ENCODE peak calls at places on chromosomes 11 and 22, in seven cellular contexts. One of them, this sample, is unnamed.

GRCh38 chr11:82864268-82864667 is 36.0 kb downstream of the PRCP start:
- DNase-seq in prostate gland: peak; percentile 7
- DNase-seq in esophagus squamous epithelium: no peak
- DNase-seq in uterus: peak; percentile 44
- DNase-seq in GM12891: no peak
- DNase-seq in spleen: peak; percentile 74
- DNase-seq in GM12892: no peak
- DNase-seq in this sample: peak; percentile 62

GRCh38 chr22:33743756-33744155 is 176.5 kb downstream of the LARGE1 start:
- DNase-seq in spleen: no peak
- DNase-seq in uterus: no peak
- DNase-seq in GM12891: peak; percentile 35
- DNase-seq in prostate gland: no peak
- DNase-seq in esophagus squamous epithelium: no peak
- DNase-seq in GM12892: no peak
- DNase-seq in this sample: no peak

GRCh38 chr11:12177739-12178338 is 67.4 kb downstream of the MICAL2 start:
- DNase-seq in GM12892: no peak
- DNase-seq in esophagus squamous epithelium: no peak
- DNase-seq in spleen: no peak
- DNase-seq in GM12891: no peak
- DNase-seq in uterus: no peak
- DNase-seq in prostate gland: no peak
- DNase-seq in this sample: no peak

GRCh38 chr22:24576793-24577192 is 16.1 kb downstream of the LRRC75B start:
- DNase-seq in uterus: no peak
- DNase-seq in GM12891: no peak
- DNase-seq in GM12892: no peak
- DNase-seq in esophagus squamous epithelium: no peak
- DNase-seq in spleen: no peak
- DNase-seq in prostate gland: no peak
- DNase-seq in this sample: no peak

GRCh38 chr11:9574556-9574805 is 1.0 kb downstream of the WEE1 start:
- DNase-seq in GM12891: no peak
- DNase-seq in GM12892: no peak
- DNase-seq in uterus: peak; percentile 57
- DNase-seq in spleen: peak; percentile 88
- DNase-seq in esophagus squamous epithelium: no peak
- DNase-seq in prostate gland: peak; percentile 13
- DNase-seq in this sample: peak; percentile 33

GRCh38 chr11:110989734-110990133 is 255.8 kb upstream of the POU2AF2 start:
- DNase-seq in GM12891: no peak
- DNase-seq in esophagus squamous epithelium: no peak
- DNase-seq in prostate gland: no peak
- DNase-seq in spleen: no peak
- DNase-seq in GM12892: no peak
- DNase-seq in uterus: peak; percentile 31
- DNase-seq in this sample: no peak

GRCh38 chr11:104061851-104062521 is 25.5 kb downstream of the DDI1 start:
- DNase-seq in prostate gland: no peak
- DNase-seq in GM12891: no peak
- DNase-seq in spleen: no peak
- DNase-seq in uterus: no peak
- DNase-seq in esophagus squamous epithelium: no peak
- DNase-seq in GM12892: no peak
- DNase-seq in this sample: no peak

GRCh38 chr11:62805991-62806441 is 776 bp upstream of the NXF1 start:
- DNase-seq in spleen: no peak
- DNase-seq in GM12891: no peak
- DNase-seq in uterus: no peak
- DNase-seq in esophagus squamous epithelium: no peak
- DNase-seq in prostate gland: no peak
- DNase-seq in GM12892: no peak
- DNase-seq in this sample: no peak

GRCh38 chr22:44369916-44370804 is 57.4 kb upstream of the SHISAL1 start:
- DNase-seq in GM12892: no peak
- DNase-seq in spleen: peak; percentile 57
- DNase-seq in GM12891: no peak
- DNase-seq in prostate gland: no peak
- DNase-seq in esophagus squamous epithelium: no peak
- DNase-seq in uterus: no peak
- DNase-seq in this sample: no peak

GRCh38 chr11:2573240-2574042 is 126.4 kb downstream of the KCNQ1OT1 start:
- DNase-seq in GM12891: no peak
- DNase-seq in spleen: peak; percentile 56
- DNase-seq in uterus: no peak
- DNase-seq in prostate gland: no peak
- DNase-seq in esophagus squamous epithelium: no peak
- DNase-seq in GM12892: no peak
- DNase-seq in this sample: no peak

GRCh38 chr22:43331698-43332097 is 11.5 kb downstream of the SCUBE1 start:
- DNase-seq in uterus: no peak
- DNase-seq in GM12892: no peak
- DNase-seq in esophagus squamous epithelium: no peak
- DNase-seq in GM12891: no peak
- DNase-seq in prostate gland: no peak
- DNase-seq in spleen: no peak
- DNase-seq in this sample: no peak

GRCh38 chr11:68335693-68336092 is 23.3 kb downstream of the LRP5 start:
- DNase-seq in GM12892: no peak
- DNase-seq in GM12891: no peak
- DNase-seq in esophagus squamous epithelium: no peak
- DNase-seq in prostate gland: no peak
- DNase-seq in spleen: no peak
- DNase-seq in uterus: no peak
- DNase-seq in this sample: no peak

GRCh38 chr11:80855975-80856524 is 1415.2 kb upstream of the TENM4 start:
- DNase-seq in GM12892: no peak
- DNase-seq in uterus: no peak
- DNase-seq in GM12891: no peak
- DNase-seq in spleen: no peak
- DNase-seq in esophagus squamous epithelium: no peak
- DNase-seq in prostate gland: no peak
- DNase-seq in this sample: no peak

GRCh38 chr11:88384678-88385015 is 47.1 kb upstream of the CTSC start:
- DNase-seq in prostate gland: no peak
- DNase-seq in GM12892: no peak
- DNase-seq in spleen: no peak
- DNase-seq in esophagus squamous epithelium: no peak
- DNase-seq in uterus: no peak
- DNase-seq in GM12891: no peak
- DNase-seq in this sample: no peak

GRCh38 chr11:117600976-117601708 is 195.9 kb downstream of the DSCAML1 start:
- DNase-seq in spleen: no peak
- DNase-seq in prostate gland: no peak
- DNase-seq in esophagus squamous epithelium: no peak
- DNase-seq in GM12891: no peak
- DNase-seq in GM12892: no peak
- DNase-seq in uterus: no peak
- DNase-seq in this sample: no peak

GRCh38 chr11:118437736-118438125 is 1.4 kb downstream of the KMT2A start:
- DNase-seq in esophagus squamous epithelium: no peak
- DNase-seq in GM12891: no peak
- DNase-seq in prostate gland: peak; percentile 15
- DNase-seq in spleen: peak; percentile 83
- DNase-seq in GM12892: no peak
- DNase-seq in uterus: peak; percentile 22
- DNase-seq in this sample: peak; percentile 50

GRCh38 chr11:30960387-30960992 is 374.3 kb upstream of the MPPED2 start:
- DNase-seq in uterus: no peak
- DNase-seq in GM12892: no peak
- DNase-seq in prostate gland: no peak
- DNase-seq in esophagus squamous epithelium: no peak
- DNase-seq in GM12891: no peak
- DNase-seq in spleen: no peak
- DNase-seq in this sample: no peak

GRCh38 chr22:20171288-20172037 is 20.6 kb upstream of the CCDC188 start:
- DNase-seq in esophagus squamous epithelium: no peak
- DNase-seq in GM12892: no peak
- DNase-seq in GM12891: no peak
- DNase-seq in uterus: no peak
- DNase-seq in spleen: no peak
- DNase-seq in prostate gland: no peak
- DNase-seq in this sample: no peak

GRCh38 chr22:23268139-23268712 is 87.9 kb downstream of the BCR start:
- DNase-seq in uterus: no peak
- DNase-seq in prostate gland: no peak
- DNase-seq in GM12891: no peak
- DNase-seq in spleen: no peak
- DNase-seq in esophagus squamous epithelium: no peak
- DNase-seq in GM12892: no peak
- DNase-seq in this sample: no peak
- TF ChIP-seq POLR2A in uterus: no peak
- TF ChIP-seq POLR2A in prostate gland: no peak
- TF ChIP-seq POLR2A in GM12891: no peak
- TF ChIP-seq POLR2A in spleen: no peak
- TF ChIP-seq POLR2A in esophagus squamous epithelium: no peak
- TF ChIP-seq POLR2A in GM12892: no peak
- TF ChIP-seq POLR2A in this sample: no peak

DNA sequence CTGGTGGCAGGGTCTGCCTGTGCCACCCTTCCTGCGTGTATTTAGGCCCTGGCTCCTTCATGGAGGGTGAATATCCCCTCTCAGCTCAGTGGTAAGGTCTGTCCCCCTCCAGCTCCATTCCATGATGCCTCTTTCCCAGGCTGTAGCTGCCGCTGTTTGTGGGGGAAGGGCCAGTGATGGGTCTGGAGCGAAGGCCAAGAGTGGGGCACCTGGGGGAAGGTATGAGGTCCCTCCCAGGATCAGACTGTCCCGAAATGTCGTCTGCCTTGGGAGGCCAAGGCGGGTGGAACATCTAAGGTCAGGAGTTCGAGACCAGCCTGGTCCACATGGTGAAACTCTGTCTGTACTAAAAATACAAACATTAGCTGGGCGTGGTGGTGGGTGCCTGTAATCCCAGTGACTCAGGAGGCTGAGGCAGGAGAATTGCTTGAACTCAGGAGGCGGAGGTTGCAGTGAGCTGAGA is 1.1 kb downstream of the CD151 start:
- DNase-seq in uterus: no peak
- DNase-seq in GM12891: no peak
- DNase-seq in spleen: no peak
- DNase-seq in esophagus squamous epithelium: no peak
- DNase-seq in GM12892: no peak
- DNase-seq in prostate gland: no peak
- DNase-seq in this sample: no peak
- TF ChIP-seq POLR2A in uterus: no peak
- TF ChIP-seq POLR2A in GM12891: no peak
- TF ChIP-seq POLR2A in spleen: no peak
- TF ChIP-seq POLR2A in esophagus squamous epithelium: no peak
- TF ChIP-seq POLR2A in GM12892: no peak
- TF ChIP-seq POLR2A in prostate gland: no peak
- TF ChIP-seq POLR2A in this sample: no peak

DNA sequence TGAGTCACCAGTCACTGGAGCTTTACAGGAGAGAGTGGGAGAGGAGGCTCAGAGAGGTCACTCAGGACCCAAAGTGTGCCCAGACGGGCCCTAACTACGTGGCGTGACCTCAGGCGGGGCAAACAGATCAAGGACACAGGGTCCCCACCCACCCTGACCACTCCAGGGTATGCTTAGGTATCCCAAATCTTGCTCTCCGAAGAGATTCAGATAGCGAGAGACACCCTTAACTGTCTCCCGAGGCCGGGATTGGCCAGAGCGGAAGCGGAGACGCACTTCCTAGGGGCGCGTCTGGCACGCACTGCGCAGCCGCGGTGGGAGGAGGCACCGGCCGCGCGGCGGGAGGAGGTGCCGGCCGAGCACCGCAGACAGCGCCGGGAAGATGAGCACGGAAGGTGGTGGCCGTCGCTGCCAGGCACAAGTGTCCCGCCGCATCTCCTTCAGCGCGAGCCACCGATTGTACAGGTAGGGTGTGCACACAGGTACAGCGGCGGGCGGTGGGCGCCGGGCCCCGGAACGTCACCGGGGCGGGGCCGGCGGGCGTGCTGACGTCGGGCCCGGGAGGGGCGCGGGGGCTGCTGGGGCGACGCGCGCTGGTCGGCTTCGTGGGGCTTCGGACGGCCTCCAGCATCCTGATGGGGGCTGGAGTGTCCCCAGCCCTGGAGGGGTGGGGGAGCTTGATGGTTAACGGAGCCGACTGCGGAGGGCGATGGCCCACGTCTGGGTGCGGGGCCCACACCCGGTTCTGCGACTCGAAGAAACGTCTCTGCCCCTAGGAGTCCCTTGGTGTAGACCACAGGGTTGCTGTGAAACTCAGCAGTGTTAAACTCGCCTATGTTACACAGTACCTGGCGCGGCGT is at the start of gene PTS:
- DNase-seq in esophagus squamous epithelium: peak; percentile 28
- DNase-seq in spleen: peak; percentile 97
- DNase-seq in uterus: peak; percentile 88
- DNase-seq in GM12891: peak; percentile 92
- DNase-seq in GM12892: peak; percentile 90
- DNase-seq in prostate gland: peak; percentile 72
- DNase-seq in this sample: peak; percentile 87
- TF ChIP-seq POLR2A in esophagus squamous epithelium: peak; percentile 91
- TF ChIP-seq POLR2A in spleen: peak; percentile 91
- TF ChIP-seq POLR2A in uterus: peak; percentile 80
- TF ChIP-seq POLR2A in GM12891: peak; percentile 94
- TF ChIP-seq POLR2A in GM12892: peak; percentile 92
- TF ChIP-seq POLR2A in prostate gland: peak; percentile 72
- TF ChIP-seq POLR2A in this sample: peak; percentile 63

GRCh38 chr11:129998905-129999304 is 3.7 kb downstream of the PRDM10 start:
- DNase-seq in spleen: no peak
- DNase-seq in prostate gland: no peak
- DNase-seq in esophagus squamous epithelium: no peak
- DNase-seq in GM12892: no peak
- DNase-seq in uterus: no peak
- DNase-seq in GM12891: no peak
- DNase-seq in this sample: no peak

GRCh38 chr11:130000552-130001176 is 2.0 kb downstream of the PRDM10 start:
- DNase-seq in esophagus squamous epithelium: no peak
- DNase-seq in GM12891: no peak
- DNase-seq in uterus: no peak
- DNase-seq in GM12892: no peak
- DNase-seq in spleen: no peak
- DNase-seq in prostate gland: no peak
- DNase-seq in this sample: no peak

GRCh38 chr11:129997513-129997912 is 5.1 kb downstream of the PRDM10 start:
- DNase-seq in GM12891: no peak
- DNase-seq in uterus: no peak
- DNase-seq in prostate gland: no peak
- DNase-seq in esophagus squamous epithelium: no peak
- DNase-seq in spleen: no peak
- DNase-seq in GM12892: no peak
- DNase-seq in this sample: no peak

GRCh38 chr11:129998107-129998506 is 4.5 kb downstream of the PRDM10 start:
- DNase-seq in prostate gland: no peak
- DNase-seq in GM12891: no peak
- DNase-seq in GM12892: no peak
- DNase-seq in spleen: no peak
- DNase-seq in esophagus squamous epithelium: no peak
- DNase-seq in uterus: no peak
- DNase-seq in this sample: no peak

DNA sequence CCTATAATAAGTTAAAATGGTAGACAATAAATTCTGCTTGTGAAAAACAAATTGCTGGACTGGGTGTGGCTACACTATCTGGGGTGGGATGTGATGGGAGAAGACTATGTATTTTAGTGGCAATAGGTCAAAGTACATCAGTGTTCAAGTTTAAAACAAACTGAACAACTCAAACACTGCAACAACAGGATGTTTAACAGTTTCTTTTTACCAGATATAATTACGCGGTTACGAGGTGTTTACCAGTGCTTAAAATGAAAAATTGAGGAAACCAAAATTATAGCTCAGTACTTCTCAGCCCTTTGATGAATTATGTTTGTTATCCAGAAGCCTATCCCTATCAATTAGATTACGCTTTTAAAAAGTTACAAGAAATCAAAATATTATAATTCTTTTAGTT is 3.2 kb downstream of the PRDM10 start:
- DNase-seq in spleen: no peak
- DNase-seq in uterus: no peak
- DNase-seq in esophagus squamous epithelium: no peak
- DNase-seq in prostate gland: no peak
- DNase-seq in GM12892: no peak
- DNase-seq in GM12891: no peak
- DNase-seq in this sample: no peak
- TF ChIP-seq POLR2A in spleen: no peak
- TF ChIP-seq POLR2A in uterus: no peak
- TF ChIP-seq POLR2A in esophagus squamous epithelium: no peak
- TF ChIP-seq POLR2A in prostate gland: no peak
- TF ChIP-seq POLR2A in GM12892: no peak
- TF ChIP-seq POLR2A in GM12891: no peak
- TF ChIP-seq POLR2A in this sample: no peak